ENCODE peak calls at places on chromosomes 16 and 17, in six cellular contexts. Y is PC-9, D is neural progenitor cell, W is hepatocyte, V is OCI-LY7, T is GM23248. C is an unnamed sample. For H3K4me1 and H4K20me1, the result is how much of the 10 kb centered on the place peaks cover.

GRCh38 chr17:6548578-6549330 is 7.6 kb downstream of the PITPNM3 start:
- DNase-seq in V (peak), D (no peak), Y (no peak), W (peak), T (no peak), C (no peak)

GRCh38 chr17:33469911-33470310 is 176.8 kb upstream of the ASIC2 start:
- DNase-seq in W (peak), D (no peak), T (peak), Y (no peak), V (no peak), C (no peak)

GRCh38 chr17:31627960-31628359 is 231.1 kb downstream of the COPRS start:
- DNase-seq in T (peak), Y (peak), D (no peak), W (no peak), V (no peak), C (no peak)

GRCh38 chr16:53219795-53220194 is 165.0 kb downstream of the CHD9 start:
- DNase-seq in D (no peak), T (peak), W (no peak), Y (no peak), V (no peak), C (no peak)

GRCh38 chr17:74746376-74746775 is 2.1 kb upstream of the NHERF1 start:
- DNase-seq in V (no peak), D (peak), T (no peak), Y (no peak), W (no peak), C (no peak)

GRCh38 chr16:30949655-30950515 is 1.0 kb downstream of the ORAI3 start:
- DNase-seq in V (peak), Y (peak), T (peak), D (peak), W (peak), C (peak)

GRCh38 chr17:68794636-68795503 is 160.3 kb downstream of the ABCA8 start:
- DNase-seq in V (peak), T (peak), D (no peak), Y (no peak), W (peak), C (no peak)

GRCh38 chr16:84548971-84549844 is 44.7 kb upstream of the MEAK7 start:
- DNase-seq in D (no peak), W (no peak), V (no peak), T (no peak), Y (no peak), C (no peak)

GRCh38 chr17:79866791-79867190 is 27.6 kb upstream of the CBX4 start:
- DNase-seq in Y (no peak), D (no peak), V (no peak), T (no peak), W (no peak), C (no peak)

GRCh38 chr16:89900885-89901284 is 17.8 kb upstream of the MC1R start:
- DNase-seq in D (no peak), Y (no peak), V (no peak), W (no peak), T (no peak), C (no peak)

GRCh38 chr17:75067856-75068255 is 19.9 kb upstream of the SLC16A5 start:
- DNase-seq in Y (no peak), T (no peak), W (no peak), D (no peak), V (no peak), C (no peak)

GRCh38 chr16:85709766-85710423 is 21.1 kb upstream of the GINS2 start:
- DNase-seq in T (no peak), V (no peak), W (no peak), Y (no peak), D (no peak), C (no peak)

GRCh38 chr16:28186752-28187151 is 25.0 kb downstream of the XPO6 start:
- DNase-seq in D (no peak), V (no peak), Y (peak), T (peak), W (no peak), C (no peak)

GRCh38 chr16:79393121-79393520 is 207.4 kb downstream of the MAF start:
- DNase-seq in Y (no peak), T (no peak), D (peak), V (no peak), W (no peak), C (no peak)

GRCh38 chr17:78825696-78826095 is 14.9 kb downstream of the USP36 start:
- DNase-seq in D (no peak), W (no peak), Y (no peak), T (no peak), V (no peak), C (no peak)

GRCh38 chr17:22669721-22670120 is 977.4 kb downstream of the KCNJ18 start:
- DNase-seq in W (no peak), T (peak), V (no peak), D (no peak), Y (no peak), C (no peak)

GRCh38 chr17:75087558-75088453 is at the start of gene SLC16A5:
- DNase-seq in V (no peak), Y (peak), T (peak), W (peak), D (peak), C (peak)

GRCh38 chr17:72421128-72422092 is 300.6 kb downstream of the SOX9 start:
- DNase-seq in V (peak), Y (peak), T (peak), W (peak), D (no peak), C (peak)

GRCh38 chr17:48236681-48237134 is 129.1 kb downstream of the SNX11 start:
- DNase-seq in D (no peak), Y (peak), W (no peak), V (no peak), T (peak), C (peak)

GRCh38 chr17:4583206-4583605 is 1.1 kb upstream of the SMTNL2 start:
- DNase-seq in D (no peak), Y (no peak), T (no peak), V (no peak), W (no peak), C (no peak)

GRCh38 chr17:63699638-63700527 is at the start of gene LIMD2:
- DNase-seq in Y (no peak), W (peak), V (peak), T (peak), D (peak), C (no peak)
- H3K27ac ChIP-seq in Y (no peak), W (peak), V (peak), T (peak), D (peak), C (no peak)

DNA sequence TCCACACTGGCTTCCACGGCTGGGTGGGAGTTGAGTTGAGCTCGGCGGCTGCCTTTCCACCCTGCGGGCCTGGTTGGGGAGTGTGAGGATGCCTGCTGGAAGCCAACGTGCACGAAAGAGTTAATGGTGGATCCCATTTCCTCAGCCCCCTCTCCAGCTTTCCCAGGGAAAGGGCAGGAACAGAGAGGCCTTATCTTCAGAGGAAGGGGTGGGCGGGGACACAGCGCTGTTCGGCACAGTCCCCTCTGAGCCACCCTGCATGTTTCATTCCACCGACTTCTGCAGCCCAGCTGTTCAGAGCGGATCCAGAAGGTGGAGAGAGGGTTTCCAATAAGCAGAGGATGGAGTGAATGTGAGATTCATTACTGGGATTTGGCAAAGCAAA is 295.3 kb downstream of the SEC14L1 start:
- DNase-seq in Y (no peak), T (peak), W (peak), V (no peak), D (peak), C (no peak)
- H3K4me1 ChIP-seq in Y (under half), T (under half), W (half or more), V (half or more), D (half or more), C (under half)

GRCh38 chr16:9122342-9122741 is 30.9 kb downstream of the HAPSTR1 start:
- DNase-seq in T (no peak), D (no peak), V (no peak), W (no peak), Y (no peak), C (no peak)
- H4K20me1 ChIP-seq in T (under half), D (half or more), V (under half), W (half or more), Y (under half), C (under half)

DNA sequence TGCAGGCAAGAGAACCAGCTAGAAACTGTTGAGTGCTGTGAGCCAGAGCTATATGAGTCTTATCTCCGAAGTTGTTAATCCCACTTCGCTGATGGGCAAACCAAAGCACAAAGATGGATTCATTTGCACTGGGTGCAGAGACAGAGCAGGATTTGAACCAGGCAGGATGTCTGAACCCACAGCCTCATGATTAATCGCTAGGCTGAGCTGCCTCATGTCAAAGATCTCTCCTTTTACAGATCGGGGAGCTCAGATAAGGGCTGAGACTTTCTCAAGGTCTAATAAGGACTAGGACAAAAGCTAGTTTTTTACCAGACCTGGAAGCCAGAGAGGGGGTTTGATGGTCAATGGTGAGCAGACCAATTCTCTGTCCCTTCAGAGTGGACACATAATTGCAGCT is 51.5 kb downstream of the GINS3 start:
- DNase-seq in T (no peak), W (no peak), V (no peak), Y (no peak), D (no peak), C (no peak)
- H3K27ac ChIP-seq in T (no peak), W (no peak), V (no peak), Y (no peak), D (no peak), C (no peak)